ENCODE peak calls at places on chromosomes 4 and X, in ten cellular contexts. P is activated T-cell treated with anti-CD3 and anti-CD28 coated beads for 48 hours; J is hepatocyte; Y is stimulated activated naive CD8-positive, alpha-beta T cell treated with anti-CD3 and anti-CD28 coated beads, Interleukin-15, amount 100 ng/mL, for 72 hours; H is GM18507; W is ACHN; O is occipital lobe; C is stimulated activated CD4-positive, alpha-beta T cell treated with anti-CD3 and anti-CD28 coated beads, Interleukin-1b, Interleukin-23, amount 100 ng/mL, for 4 hours; F is EL; Z is stimulated activated CD8-positive, alpha-beta memory T cell treated with anti-CD3 and anti-CD28 coated beads, Interleukin-4, amount 100 ng/mL, for 4 hours. I is an unnamed sample.

GRCh38 chr4:159278399-159278798 is 175.5 kb downstream of the RAPGEF2 start:
- DNase-seq in P (no peak), J (no peak), Z (no peak), W (no peak), F (no peak), H (no peak), O (no peak), C (no peak), Y (no peak), I (no peak)

GRCh38 chr4:177079327-177079726 is 230.3 kb upstream of the NEIL3 start:
- DNase-seq in C (no peak), F (no peak), H (no peak), J (no peak), Y (no peak), W (no peak), P (no peak), Z (no peak), O (no peak), I (no peak)

GRCh38 chr4:16591867-16592266 is 306.6 kb downstream of the LDB2 start:
- DNase-seq in C (no peak), J (peak; percentile 19), P (no peak), Z (no peak), F (no peak), W (no peak), O (peak; percentile 56), Y (no peak), H (no peak), I (no peak)

GRCh38 chr4:77308843-77309242 is 151.8 kb downstream of the CCNG2 start:
- DNase-seq in J (peak; percentile 30), O (no peak), Y (no peak), F (peak; percentile 17), Z (no peak), H (peak; percentile 7), C (no peak), P (no peak), W (peak; percentile 27), I (no peak)

GRCh38 chrX:129642641-129643040 is 12.1 kb downstream of the APLN start:
- DNase-seq in C (no peak), O (no peak), Z (no peak), F (no peak), H (no peak), W (no peak), P (no peak), Y (no peak), J (no peak), I (peak; percentile 63)

GRCh38 chrX:138877746-138878145 is 166.2 kb upstream of the FGF13 start:
- DNase-seq in P (no peak), F (no peak), O (no peak), Z (no peak), C (no peak), W (no peak), J (no peak), Y (no peak), H (no peak), I (no peak)

GRCh38 chr4:145827885-145828284 is 110.7 kb downstream of the ZNF827 start:
- DNase-seq in J (no peak), Z (no peak), Y (no peak), H (no peak), W (no peak), P (no peak), C (no peak), F (no peak), O (no peak), I (no peak)

GRCh38 chr4:183408791-183409190 is 35.6 kb upstream of the CDKN2AIP start:
- DNase-seq in C (no peak), F (no peak), W (peak; percentile 62), P (no peak), J (peak; percentile 64), O (no peak), Z (no peak), H (no peak), Y (no peak), I (no peak)

GRCh38 chr4:10028910-10029309 is 7.6 kb upstream of the SLC2A9 start:
- DNase-seq in Y (no peak), F (peak; percentile 31), W (no peak), P (no peak), H (no peak), O (no peak), C (no peak), Z (no peak), J (no peak), I (no peak)

GRCh38 chr4:46389301-46389761 is 597 bp downstream of the GABRA2 start:
- DNase-seq in Y (no peak), C (no peak), Z (no peak), O (peak; percentile 24), P (no peak), J (peak; percentile 71), H (no peak), W (no peak), F (no peak), I (no peak)

GRCh38 chrX:21944136-21944615 is 3.7 kb downstream of the SMS start:
- DNase-seq in P (no peak), H (no peak), O (no peak), Y (no peak), Z (no peak), F (no peak), J (no peak), W (no peak), C (no peak), I (peak; percentile 17)

GRCh38 chr4:82643994-82644730 is 82.4 kb upstream of the TMEM150C start:
- DNase-seq in Z (no peak), W (peak; percentile 87), J (no peak), F (peak; percentile 75), H (no peak), P (no peak), O (no peak), Y (no peak), C (no peak), I (peak; percentile 22)

GRCh38 chr4:24533364-24533763 is 51.0 kb downstream of the DHX15 start:
- DNase-seq in Z (no peak), O (no peak), P (no peak), H (no peak), J (no peak), W (no peak), Y (no peak), F (no peak), C (no peak), I (no peak)

GRCh38 chr4:120209706-120210105 is 143.1 kb upstream of the MAD2L1 start:
- DNase-seq in C (no peak), F (no peak), O (no peak), H (no peak), J (no peak), Z (no peak), W (no peak), P (no peak), Y (no peak), I (no peak)

GRCh38 chrX:21946925-21947641 is 6.6 kb downstream of the SMS start:
- DNase-seq in W (no peak), F (peak; percentile 50), J (no peak), O (no peak), Z (no peak), C (no peak), P (no peak), H (no peak), Y (no peak), I (peak; percentile 21)

GRCh38 chr4:7988437-7988836 is 48.8 kb upstream of the AFAP1 start:
- DNase-seq in C (no peak), J (no peak), O (no peak), Y (no peak), H (no peak), F (peak; percentile 74), W (no peak), Z (no peak), P (no peak), I (peak; percentile 45)

GRCh38 chrX:2756534-2756933 is 4.7 kb downstream of the XG start:
- DNase-seq in F (no peak), Z (no peak), W (no peak), H (no peak), J (no peak), P (no peak), Y (no peak), O (no peak), C (no peak), I (no peak)

GRCh38 chr4:42871685-42872271 is 20.7 kb upstream of the GRXCR1 start:
- DNase-seq in Z (no peak), C (no peak), P (no peak), W (no peak), F (no peak), Y (no peak), H (no peak), O (no peak), J (no peak), I (no peak)

GRCh38 chr4:76689079-76689817 is 208.7 kb downstream of the SOWAHB start:
- DNase-seq in Z (no peak), C (no peak), Y (peak; percentile 15), J (peak; percentile 65), O (peak; percentile 13), W (peak; percentile 50), F (peak; percentile 53), H (no peak), P (peak; percentile 20), I (no peak)

GRCh38 chr4:51901363-51901762 is 58.4 kb downstream of the DCUN1D4 start:
- DNase-seq in Y (no peak), F (no peak), P (no peak), H (no peak), Z (no peak), W (no peak), O (no peak), C (no peak), J (no peak), I (no peak)

GRCh38 chr4:73103799-73104503 is 34.4 kb upstream of the COX18 start:
- DNase-seq in O (no peak), H (no peak), F (no peak), Y (no peak), C (no peak), Z (no peak), P (no peak), W (peak; percentile 13), J (peak; percentile 38), I (no peak)

GRCh38 chr4:139738846-139739613 is 73.4 kb downstream of the MGST2 start:
- DNase-seq in O (no peak), J (no peak), Y (no peak), F (no peak), P (no peak), C (no peak), Z (no peak), W (no peak), H (no peak), I (no peak)

GRCh38 chrX:20711366-20711765 is 444.7 kb upstream of the RPS6KA3 start:
- DNase-seq in F (no peak), P (no peak), J (no peak), Z (no peak), W (no peak), O (no peak), H (no peak), Y (no peak), C (no peak), I (no peak)